ENCODE peak calls at places on chromosomes 5 and 9, in six cellular contexts. X, M, H, I, L and U are unnamed samples.

GRCh38 chr9:86720893-86721698 is 226.2 kb downstream of the GAS1 start:
- DNase-seq in X (no peak), M (no peak), H (peak), I (no peak), L (peak), U (no peak)

GRCh38 chr5:142841511-142842255 is 71.5 kb downstream of the ARHGAP26 start:
- DNase-seq in X (no peak), M (no peak), H (peak), I (no peak), L (peak), U (peak)

GRCh38 chr5:109387408-109387974 is 22.3 kb downstream of the PJA2 start:
- DNase-seq in X (no peak), M (no peak), H (no peak), I (no peak), L (no peak), U (no peak)

GRCh38 chr9:129486496-129487306 is 134.2 kb downstream of the C9orf50 start:
- DNase-seq in X (no peak), M (no peak), H (peak), I (no peak), L (peak), U (peak)

GRCh38 chr5:168291961-168292782 is 727 bp downstream of the WWC1 start:
- DNase-seq in X (no peak), M (no peak), H (no peak), I (no peak), L (no peak), U (no peak)

GRCh38 chr9:14415947-14416346 is 102.0 kb upstream of the NFIB start:
- DNase-seq in X (no peak), M (no peak), H (peak), I (peak), L (peak), U (no peak)

GRCh38 chr9:89591291-89592200 is 13.3 kb upstream of the GADD45G start:
- DNase-seq in X (no peak), M (no peak), H (no peak), I (no peak), L (no peak), U (no peak)

GRCh38 chr5:380701-381309 is 59.3 kb downstream of the AHRR start:
- DNase-seq in X (peak), M (no peak), H (peak), I (no peak), L (peak), U (peak)

GRCh38 chr5:179601871-179602625 is 21.4 kb downstream of the HNRNPH1 start:
- DNase-seq in X (no peak), M (no peak), H (no peak), I (no peak), L (no peak), U (no peak)

GRCh38 chr5:387491-388265 is 55.3 kb upstream of the EXOC3 start:
- DNase-seq in X (peak), M (no peak), H (no peak), I (no peak), L (no peak), U (peak)

GRCh38 chr9:72646061-72646460 is 124.7 kb downstream of the TMC1 start:
- DNase-seq in X (no peak), M (no peak), H (no peak), I (no peak), L (no peak), U (no peak)

GRCh38 chr5:62083247-62083646 is 222.8 kb upstream of the KIF2A start:
- DNase-seq in X (no peak), M (no peak), H (no peak), I (no peak), L (no peak), U (no peak)

GRCh38 chr9:77475641-77476473 is 172.3 kb downstream of the GNA14 start:
- DNase-seq in X (no peak), M (no peak), H (peak), I (no peak), L (peak), U (no peak)

GRCh38 chr9:34493972-34494535 is 28.7 kb downstream of the ENHO start:
- DNase-seq in X (no peak), M (peak), H (peak), I (peak), L (peak), U (no peak)

GRCh38 chr9:34490760-34491159 is 32.0 kb downstream of the ENHO start:
- DNase-seq in X (no peak), M (no peak), H (no peak), I (no peak), L (no peak), U (no peak)

GRCh38 chr9:34490360-34490759 is 31.8 kb downstream of the DNAI1 start:
- DNase-seq in X (no peak), M (no peak), H (no peak), I (no peak), L (no peak), U (no peak)

GRCh38 chr9:34492051-34492450 is 30.7 kb downstream of the ENHO start:
- DNase-seq in X (no peak), M (no peak), H (no peak), I (no peak), L (no peak), U (no peak)

GRCh38 chr9:34491596-34491995 is 31.2 kb downstream of the ENHO start:
- DNase-seq in X (no peak), M (no peak), H (no peak), I (no peak), L (no peak), U (no peak)
- TF ChIP-seq CTCF in X (no peak), M (no peak), H (no peak), I (no peak), L (no peak), U (no peak)

GRCh38 chr5:53249529-53249928 is 140.0 kb upstream of the MOCS2 start:
- DNase-seq in X (no peak), M (peak), H (peak), I (peak), L (peak), U (no peak)

GRCh38 chr5:53246042-53246836 is 136.7 kb upstream of the MOCS2 start:
- DNase-seq in X (no peak), M (peak), H (peak), I (peak), L (peak), U (no peak)

GRCh38 chr5:53253421-53253871 is 143.9 kb upstream of the MOCS2 start:
- DNase-seq in X (no peak), M (peak), H (peak), I (peak), L (peak), U (no peak)

DNA sequence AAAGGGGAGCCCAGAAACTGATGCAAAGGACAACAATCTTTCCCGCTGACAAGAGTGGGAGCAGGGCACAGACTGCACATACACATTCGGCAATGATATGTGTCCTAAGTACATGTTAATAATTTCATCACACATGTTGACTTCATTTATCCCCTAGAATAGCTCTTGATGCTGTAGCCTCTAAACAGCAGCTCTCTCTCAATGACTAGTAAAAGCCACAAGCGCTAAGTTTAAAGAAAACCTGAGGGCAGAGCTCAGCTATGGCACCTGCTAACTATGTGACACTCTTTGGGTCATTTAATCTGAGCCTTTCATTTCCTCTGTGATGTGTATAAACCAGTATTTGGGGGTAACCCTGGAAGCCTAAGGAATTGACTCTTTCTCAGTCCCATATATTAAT is 140.6 kb upstream of the MOCS2 start:
- DNase-seq in X (no peak), M (no peak), H (no peak), I (no peak), L (no peak), U (no peak)
- TF ChIP-seq CTCF in X (no peak), M (no peak), H (no peak), I (no peak), L (no peak), U (no peak)

GRCh38 chr5:87579678-87580077 is 166.9 kb upstream of the CCNH start:
- DNase-seq in X (no peak), M (no peak), H (no peak), I (no peak), L (no peak), U (no peak)
- TF ChIP-seq CTCF in X (no peak), M (no peak), H (no peak), I (no peak), L (no peak), U (no peak)

GRCh38 chr9:38030658-38031057 is 38.4 kb downstream of the SHB start:
- DNase-seq in X (no peak), M (no peak), H (no peak), I (no peak), L (no peak), U (no peak)
- TF ChIP-seq CTCF in X (no peak), M (no peak), H (peak), I (no peak), L (peak), U (no peak)

GRCh38 chr5:114355086-114355830 is 6.6 kb upstream of the KCNN2 start:
- DNase-seq in X (no peak), M (no peak), H (no peak), I (no peak), L (no peak), U (no peak)

GRCh38 chr5:114360362-114360761 is 1.5 kb upstream of the KCNN2 start:
- DNase-seq in X (no peak), M (no peak), H (no peak), I (no peak), L (no peak), U (no peak)

GRCh38 chr5:114361724-114362196 is at the start of gene KCNN2:
- DNase-seq in X (peak), M (no peak), H (peak), I (peak), L (peak), U (no peak)

GRCh38 chr5:114360816-114361723 is 800 bp upstream of the KCNN2 start:
- DNase-seq in X (peak), M (no peak), H (no peak), I (no peak), L (no peak), U (no peak)

GRCh38 chr5:114358329-114358728 is 3.5 kb upstream of the KCNN2 start:
- DNase-seq in X (no peak), M (no peak), H (no peak), I (no peak), L (no peak), U (no peak)
- TF ChIP-seq CTCF in X (no peak), M (no peak), H (no peak), I (no peak), L (no peak), U (no peak)

GRCh38 chr5:134224905-134225779 is 731 bp downstream of the PPP2CA start:
- DNase-seq in X (peak), M (no peak), H (peak), I (peak), L (peak), U (peak)
- TF ChIP-seq CTCF in X (peak), M (no peak), H (no peak), I (no peak), L (no peak), U (peak)

GRCh38 chr9:108837530-108837929 is 18.3 kb downstream of the ACTL7B start:
- DNase-seq in X (no peak), M (peak), H (no peak), I (no peak), L (no peak), U (no peak)
- TF ChIP-seq CTCF in X (no peak), M (peak), H (no peak), I (no peak), L (no peak), U (no peak)

GRCh38 chr5:178590141-178590923 is at the start of gene COL23A1:
- DNase-seq in X (no peak), M (no peak), H (peak), I (peak), L (peak), U (peak)

GRCh38 chr5:178587793-178588611 is 2.2 kb downstream of the COL23A1 start:
- DNase-seq in X (no peak), M (no peak), H (no peak), I (no peak), L (no peak), U (no peak)

GRCh38 chr5:178590924-178591423 is 781 bp upstream of the COL23A1 start:
- DNase-seq in X (no peak), M (peak), H (no peak), I (no peak), L (no peak), U (no peak)

GRCh38 chr5:178588769-178589168 is 1.4 kb downstream of the COL23A1 start:
- DNase-seq in X (no peak), M (no peak), H (no peak), I (no peak), L (no peak), U (no peak)

GRCh38 chr5:178589180-178590140 is 733 bp downstream of the COL23A1 start:
- DNase-seq in X (no peak), M (no peak), H (peak), I (no peak), L (no peak), U (no peak)
- TF ChIP-seq CTCF in X (no peak), M (peak), H (no peak), I (no peak), L (no peak), U (no peak)

GRCh38 chr9:106560540-106560939 is 302.4 kb upstream of the ZNF462 start:
- DNase-seq in X (no peak), M (no peak), H (no peak), I (no peak), L (no peak), U (no peak)
- TF ChIP-seq CTCF in X (peak), M (no peak), H (no peak), I (no peak), L (no peak), U (no peak)